ENCODE peak calls at places on chromosomes 7 and 10, in five cellular contexts. V is upper lobe of right lung; M is ascending aorta; H is naive thymus-derived CD4-positive, alpha-beta T cell; B is right cardiac atrium. J is an unnamed sample.
A peak's percentile ranks its signal among the peaks of the same experiment; 100 is the strongest.

GRCh38 chr7:91233201-91233600 is 31.0 kb upstream of the FZD1 start:
- DNase-seq in M (no peak), V (no peak), H (no peak), B (no peak), J (no peak)

GRCh38 chr7:12013983-12014382 is 182.0 kb upstream of the THSD7A start:
- DNase-seq in H (no peak), M (no peak), V (no peak), B (no peak), J (no peak)

GRCh38 chr10:104297697-104298660 is 29.0 kb downstream of the GSTO2 start:
- DNase-seq in H (no peak), M (no peak), B (peak; percentile 65), V (no peak), J (no peak)

GRCh38 chr10:93813507-93814465 is 56.0 kb downstream of the LGI1 start:
- DNase-seq in V (peak; percentile 76), H (peak; percentile 30), M (no peak), B (peak; percentile 85), J (peak; percentile 27)

GRCh38 chr7:118573065-118573464 is 348.6 kb downstream of the ANKRD7 start:
- DNase-seq in H (no peak), B (peak; percentile 59), V (no peak), M (no peak), J (peak; percentile 29)

GRCh38 chr10:82089327-82089726 is 214.3 kb downstream of the NRG3 start:
- DNase-seq in V (no peak), H (no peak), B (no peak), M (no peak), J (no peak)

GRCh38 chr10:22626784-22627183 is 87.6 kb downstream of the PIP4K2A start:
- DNase-seq in M (no peak), V (no peak), B (no peak), H (no peak), J (no peak)

GRCh38 chr7:30331338-30331737 is 46.9 kb downstream of the ZNRF2 start:
- DNase-seq in B (no peak), H (no peak), V (no peak), M (no peak), J (no peak)

GRCh38 chr10:67487199-67487598 is 208.8 kb downstream of the CTNNA3 start:
- DNase-seq in M (no peak), V (no peak), H (no peak), B (no peak), J (no peak)

GRCh38 chr10:80443531-80443974 is 10.6 kb upstream of the TSPAN14 start:
- DNase-seq in B (no peak), H (no peak), M (no peak), V (no peak), J (no peak)

GRCh38 chr10:119282446-119282845 is 75.1 kb downstream of the GRK5 start:
- DNase-seq in H (no peak), B (no peak), M (no peak), V (no peak), J (no peak)

GRCh38 chr7:106061301-106061979 is 50.7 kb downstream of the SYPL1 start:
- DNase-seq in B (no peak), V (no peak), M (no peak), H (no peak), J (no peak)

GRCh38 chr10:79905322-79906314 is 43.3 kb downstream of the SFTPD start:
- DNase-seq in M (no peak), V (no peak), H (no peak), B (no peak), J (no peak)

GRCh38 chr7:1004018-1004880 is 21.3 kb downstream of the CYP2W1 start:
- DNase-seq in B (no peak), H (no peak), M (no peak), V (no peak), J (no peak)

GRCh38 chr7:129188892-129189660 is 643 bp downstream of the SMO start:
- DNase-seq in B (peak; percentile 71), V (no peak), H (no peak), M (no peak), J (no peak)

GRCh38 chr7:67777119-67777518 is 780.5 kb downstream of the TYW1 start:
- DNase-seq in V (no peak), M (no peak), B (no peak), H (no peak), J (no peak)

GRCh38 chr7:67773081-67773480 is 776.4 kb downstream of the TYW1 start:
- DNase-seq in H (no peak), V (no peak), M (no peak), B (no peak), J (no peak)

GRCh38 chr7:67771840-67772605 is 775.4 kb downstream of the TYW1 start:
- DNase-seq in V (no peak), M (no peak), B (no peak), H (no peak), J (no peak)
- H3K9me3 ChIP-seq in V (no peaks in the 10 kb centered on the region), M (no peaks in the 10 kb centered on the region), B (no peaks in the 10 kb centered on the region), H (peaks cover 7% of the 10 kb centered on the region), J (no peaks in the 10 kb centered on the region)

GRCh38 chr7:138524259-138524658 is 64.2 kb downstream of the TRIM24 start:
- DNase-seq in B (no peak), M (no peak), H (no peak), V (no peak), J (no peak)

GRCh38 chr7:138519061-138519798 is 59.2 kb downstream of the TRIM24 start:
- DNase-seq in M (no peak), H (no peak), V (no peak), B (no peak), J (no peak)

GRCh38 chr7:138525757-138526156 is 65.7 kb downstream of the TRIM24 start:
- DNase-seq in V (no peak), B (no peak), M (no peak), H (no peak), J (no peak)

GRCh38 chr7:138521837-138522461 is 61.9 kb downstream of the TRIM24 start:
- DNase-seq in B (no peak), V (no peak), M (no peak), H (no peak), J (no peak)

GRCh38 chr7:138520742-138521141 is 60.7 kb downstream of the TRIM24 start:
- DNase-seq in H (no peak), B (no peak), V (no peak), M (no peak), J (no peak)
- H3K4me1 ChIP-seq in H (no peaks in the 10 kb centered on the region), B (no peaks in the 10 kb centered on the region), V (no peaks in the 10 kb centered on the region), M (no peaks in the 10 kb centered on the region), J (no peaks in the 10 kb centered on the region)

GRCh38 chr7:138553805-138554204 is 93.7 kb downstream of the TRIM24 start:
- DNase-seq in B (no peak), M (no peak), V (no peak), H (no peak), J (no peak)

GRCh38 chr7:138554674-138555073 is 94.6 kb downstream of the TRIM24 start:
- DNase-seq in M (no peak), H (no peak), V (no peak), B (no peak), J (no peak)

GRCh38 chr7:138559448-138559847 is 99.4 kb downstream of the TRIM24 start:
- DNase-seq in B (no peak), V (no peak), H (no peak), M (no peak), J (no peak)

GRCh38 chr7:138556771-138557484 is 96.9 kb downstream of the TRIM24 start:
- DNase-seq in V (no peak), H (no peak), M (no peak), B (no peak), J (no peak)

DNA sequence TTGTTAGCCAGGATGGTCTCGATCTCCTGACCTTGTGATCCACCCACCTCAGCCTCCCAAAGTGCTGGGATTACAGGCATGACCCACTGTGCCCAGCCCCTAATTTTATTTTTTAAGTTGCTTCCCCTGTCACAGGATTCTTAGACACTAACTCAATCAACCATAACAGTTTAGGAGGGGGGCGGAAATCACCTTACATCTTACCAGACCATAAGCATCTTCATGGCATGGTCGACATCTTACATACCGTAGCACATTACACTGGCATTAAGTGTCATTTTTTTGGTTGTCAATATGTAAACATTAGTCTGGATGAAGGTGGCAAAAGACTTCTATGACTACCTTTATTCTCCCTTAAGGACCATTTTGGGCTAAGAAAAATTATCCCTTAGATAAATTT is 95.6 kb downstream of the TRIM24 start:
- DNase-seq in H (no peak), V (no peak), B (no peak), M (no peak), J (no peak)
- H3K9me3 ChIP-seq in H (peaks cover 30% of the 10 kb centered on the region), V (peaks cover 22% of the 10 kb centered on the region), B (peaks cover 16% of the 10 kb centered on the region), M (peaks cover 26% of the 10 kb centered on the region), J (peaks cover 17% of the 10 kb centered on the region)

GRCh38 chr7:55190511-55191160 is 171.8 kb downstream of the EGFR start:
- DNase-seq in B (no peak), V (no peak), M (no peak), H (peak; percentile 16), J (no peak)

GRCh38 chr7:55191161-55191925 is 172.5 kb downstream of the EGFR start:
- DNase-seq in M (no peak), V (peak; percentile 58), B (no peak), H (peak; percentile 11), J (no peak)

GRCh38 chr7:55188590-55189446 is 170.0 kb downstream of the EGFR start:
- DNase-seq in M (no peak), V (no peak), B (no peak), H (no peak), J (no peak)

GRCh38 chr7:55189447-55189760 is 170.6 kb downstream of the EGFR start:
- DNase-seq in H (no peak), V (no peak), B (no peak), M (no peak), J (no peak)

DNA sequence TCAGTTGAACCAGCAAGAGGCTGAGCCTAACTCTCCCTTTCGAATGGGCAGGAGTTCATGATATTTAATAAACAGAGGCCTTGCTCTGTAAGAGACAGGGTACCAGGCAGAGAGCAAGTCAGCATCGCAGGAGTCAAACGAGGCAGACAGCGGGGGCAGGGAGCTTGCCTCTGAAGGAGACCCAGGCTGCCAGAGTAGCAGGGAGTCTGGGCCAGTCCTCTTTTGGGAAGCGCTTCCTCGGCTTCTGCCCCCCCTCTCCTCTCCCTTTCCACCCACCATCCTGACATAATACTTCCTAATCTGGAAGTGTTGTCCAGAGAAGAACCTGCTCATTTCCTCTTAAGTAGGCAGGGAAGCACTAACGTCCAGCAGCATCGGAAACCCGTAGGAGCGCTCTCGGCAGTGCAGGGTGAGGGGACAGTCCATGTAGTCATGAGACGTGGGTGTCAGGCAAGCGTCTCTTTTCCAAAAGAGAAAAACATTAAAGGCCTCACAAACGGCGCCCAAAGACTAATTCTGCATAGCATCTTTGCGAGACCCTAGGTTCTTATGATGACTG is 171.1 kb downstream of the EGFR start:
- DNase-seq in H (peak; percentile 3), M (no peak), B (no peak), V (no peak), J (no peak)
- H3K4me1 ChIP-seq in H (no peaks in the 10 kb centered on the region), M (no peaks in the 10 kb centered on the region), B (peaks cover 19% of the 10 kb centered on the region), V (no peaks in the 10 kb centered on the region), J (peaks cover 46% of the 10 kb centered on the region)

GRCh38 chr10:108375691-108376090 is 1211.2 kb upstream of the SORCS1 start:
- DNase-seq in V (no peak), B (no peak), M (no peak), H (no peak), J (no peak)
- H3K9me3 ChIP-seq in V (no peaks in the 10 kb centered on the region), B (no peaks in the 10 kb centered on the region), M (no peaks in the 10 kb centered on the region), H (no peaks in the 10 kb centered on the region), J (peaks cover 10% of the 10 kb centered on the region)